ENCODE peak calls at places on chromosomes 6 and 20, in four cellular contexts. U is endodermal cell, Z is OCI-LY7, P is AG10803. O is an unnamed sample.

GRCh38 chr6:125201961-125202729 is 48.6 kb downstream of the TPD52L1 start:
- DNase-seq in U (no peak), Z (no peak), P (peak; percentile 80), O (peak; percentile 54)

GRCh38 chr6:53483423-53484353 is 61.2 kb downstream of the GCLC start:
- DNase-seq in U (no peak), Z (peak; percentile 7), P (no peak), O (no peak)

GRCh38 chr6:31407699-31408098 is 4.3 kb downstream of the MICA start:
- DNase-seq in U (no peak), Z (no peak), P (peak; percentile 67), O (no peak)

GRCh38 chr6:79455446-79455845 is 81.8 kb downstream of the LCA5 start:
- DNase-seq in U (no peak), Z (no peak), P (no peak), O (no peak)

GRCh38 chr6:23334360-23334759 is 765.0 kb downstream of the HDGFL1 start:
- DNase-seq in U (no peak), Z (no peak), P (no peak), O (no peak)

GRCh38 chr6:15616266-15616665 is 46.6 kb downstream of the DTNBP1 start:
- DNase-seq in U (no peak), Z (no peak), P (no peak), O (no peak)

GRCh38 chr6:91704531-91704930 is 1117.7 kb upstream of the MAP3K7 start:
- DNase-seq in U (no peak), Z (no peak), P (peak; percentile 3), O (no peak)

GRCh38 chr20:22430154-22430745 is 154.1 kb downstream of the FOXA2 start:
- DNase-seq in U (peak; percentile 88), Z (no peak), P (no peak), O (no peak)

DNA sequence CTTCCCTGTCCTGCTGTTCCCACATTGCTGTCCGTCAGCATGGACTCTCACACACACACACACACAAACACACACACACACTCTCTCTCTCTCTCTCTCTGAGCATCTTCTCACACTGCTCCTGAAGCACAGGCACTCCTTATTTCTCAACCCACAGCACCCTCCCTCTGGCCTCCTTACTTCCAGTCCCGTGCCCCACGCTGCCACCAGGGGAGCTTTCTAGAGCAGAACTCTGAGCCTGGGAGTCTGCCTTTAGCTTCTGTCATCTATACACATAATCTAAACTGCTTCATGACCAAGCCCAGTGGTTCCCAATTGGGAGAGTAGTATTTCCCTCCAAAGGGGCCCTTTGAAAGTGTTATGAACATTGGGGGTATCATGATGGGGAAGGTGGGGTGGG is 29.1 kb downstream of the HECA start:
- DNase-seq in U (peak; percentile 72), Z (no peak), P (no peak), O (no peak)
- TF ChIP-seq CTCF in U (peak; percentile 59), Z (no peak), P (no peak), O (peak; percentile 18)

GRCh38 chr20:3262566-3262965 is 23.6 kb upstream of the SLC4A11 start:
- DNase-seq in U (no peak), Z (no peak), P (no peak), O (no peak)

GRCh38 chr20:3255728-3256127 is 16.7 kb upstream of the SLC4A11 start:
- DNase-seq in U (no peak), Z (no peak), P (no peak), O (no peak)

DNA sequence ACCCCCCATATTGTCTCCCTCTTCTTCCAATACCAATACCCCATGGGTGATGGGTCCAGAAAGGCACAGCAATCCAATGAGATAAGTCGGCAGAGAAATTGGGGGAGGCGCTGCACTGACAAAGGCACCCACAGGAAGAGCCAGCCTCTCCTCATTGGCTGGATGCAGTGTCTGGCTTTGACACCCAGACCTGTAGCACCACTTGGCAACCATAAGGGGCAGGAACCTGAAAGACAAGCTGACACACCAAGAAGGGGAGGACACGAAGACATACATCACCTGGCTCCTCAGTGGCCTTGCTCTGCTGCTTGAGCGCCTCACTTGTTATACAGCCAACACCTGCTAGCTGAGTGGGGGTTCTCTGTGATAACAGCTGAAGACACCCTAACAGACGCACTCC is 19.4 kb upstream of the SLC4A11 start:
- DNase-seq in U (no peak), Z (no peak), P (no peak), O (no peak)
- TF ChIP-seq CTCF in U (no peak), Z (no peak), P (no peak), O (no peak)

GRCh38 chr20:44642203-44643153 is 9.0 kb downstream of the ADA start:
- DNase-seq in U (peak; percentile 90), Z (peak; percentile 65), P (peak; percentile 79), O (peak; percentile 67)
- TF ChIP-seq CTCF in U (peak; percentile 62), Z (peak; percentile 68), P (peak; percentile 4), O (no peak)

GRCh38 chr6:50128420-50129005 is 78.8 kb upstream of the DEFB112 start:
- DNase-seq in U (no peak), Z (peak; percentile 27), P (peak; percentile 30), O (no peak)
- TF ChIP-seq CTCF in U (peak; percentile 80), Z (peak; percentile 86), P (peak; percentile 56), O (peak; percentile 78)

DNA sequence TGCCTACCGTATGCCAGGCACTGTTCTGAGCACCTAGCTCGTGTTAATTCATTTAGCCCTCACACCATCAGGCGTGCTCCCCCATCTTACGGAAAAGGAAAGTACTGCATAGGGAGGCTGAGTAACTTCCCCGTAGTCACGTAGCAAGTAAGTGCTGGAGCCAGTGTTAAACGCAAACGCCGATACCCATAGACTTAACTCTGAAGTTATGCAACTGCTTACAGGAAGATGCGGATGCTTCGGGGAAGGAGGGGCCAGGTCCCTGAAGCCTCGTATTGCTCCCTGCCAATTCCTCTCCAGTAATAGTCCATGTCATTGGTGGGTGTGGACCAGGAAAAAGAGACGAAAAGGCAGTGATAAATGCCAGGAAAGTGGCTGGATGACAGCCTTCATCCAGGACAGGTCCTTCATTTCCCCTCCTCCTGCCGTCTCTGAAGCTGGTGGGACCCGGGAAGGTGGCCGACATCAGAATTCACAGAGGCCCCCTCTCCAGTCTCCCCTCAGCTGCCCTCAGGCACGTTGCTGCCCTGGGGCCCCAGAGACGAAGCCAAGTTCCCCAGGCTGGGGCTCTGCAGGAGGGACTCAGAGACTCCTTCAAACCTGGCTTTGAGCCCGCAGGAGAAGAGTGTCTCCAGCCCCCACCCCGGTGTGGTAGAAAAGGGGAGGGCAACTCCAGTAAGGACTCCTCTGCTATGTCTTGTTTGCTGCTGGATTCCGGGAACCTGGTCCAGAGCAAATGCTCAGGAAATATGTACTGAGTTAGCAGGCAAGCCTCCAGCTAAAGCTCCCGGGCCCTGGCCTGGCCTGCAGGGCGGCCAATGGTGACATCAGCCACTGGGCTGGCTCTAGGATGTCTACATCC is 37.7 kb downstream of the RAB44 start:
- DNase-seq in U (no peak), Z (no peak), P (peak; percentile 90), O (peak; percentile 80)
- TF ChIP-seq CTCF in U (no peak), Z (no peak), P (peak; percentile 42), O (peak; percentile 56)

GRCh38 chr6:2254747-2255146 is 9.3 kb upstream of the GMDS start:
- DNase-seq in U (no peak), Z (no peak), P (no peak), O (no peak)
- TF ChIP-seq CTCF in U (no peak), Z (no peak), P (no peak), O (no peak)

DNA sequence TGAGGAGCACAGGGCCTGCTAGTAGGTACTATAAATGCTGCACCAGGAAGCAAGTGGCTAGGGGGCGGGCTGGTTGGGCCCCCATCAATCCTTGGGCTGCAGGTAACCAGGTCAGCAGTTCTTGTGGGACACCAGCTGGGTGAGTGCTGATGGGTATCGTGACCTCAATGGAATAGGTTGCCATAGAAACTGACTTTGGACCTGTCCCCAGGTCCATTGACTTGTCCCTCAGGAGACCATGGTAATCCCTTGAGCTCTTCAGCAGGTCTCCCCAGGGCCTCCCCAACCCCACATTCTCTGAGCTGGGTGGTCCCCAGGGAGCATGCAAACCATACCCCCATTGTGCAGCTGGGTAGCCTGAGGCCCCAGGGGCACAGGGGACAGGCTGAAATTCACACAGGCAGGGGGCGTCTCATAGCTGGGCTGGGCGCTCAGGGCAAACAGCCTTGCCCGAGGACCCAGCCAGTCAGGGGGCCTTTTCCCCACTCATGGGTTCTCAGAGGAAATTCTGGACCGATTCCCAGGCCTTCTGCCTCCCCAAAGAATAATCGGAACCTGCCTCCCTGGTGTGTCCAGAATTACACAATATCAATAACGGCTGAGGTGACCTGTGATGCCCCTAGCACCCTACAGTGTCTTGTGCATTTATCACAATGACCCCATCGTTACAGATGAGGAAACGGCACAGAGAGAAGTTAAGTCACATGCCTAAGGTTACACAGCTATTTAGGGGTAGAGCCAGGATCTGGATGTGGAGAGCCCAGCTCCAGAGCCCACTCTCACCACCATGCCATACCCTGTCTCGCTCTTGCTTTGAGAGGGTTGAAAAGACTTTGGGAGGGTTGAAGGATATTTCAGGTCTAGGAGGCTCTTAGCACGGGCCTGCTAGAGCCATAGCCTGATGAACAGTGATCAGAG is 35.9 kb downstream of the SRC start:
- DNase-seq in U (peak; percentile 33), Z (peak; percentile 42), P (no peak), O (no peak)
- TF ChIP-seq CTCF in U (no peak), Z (peak; percentile 20), P (no peak), O (no peak)

DNA sequence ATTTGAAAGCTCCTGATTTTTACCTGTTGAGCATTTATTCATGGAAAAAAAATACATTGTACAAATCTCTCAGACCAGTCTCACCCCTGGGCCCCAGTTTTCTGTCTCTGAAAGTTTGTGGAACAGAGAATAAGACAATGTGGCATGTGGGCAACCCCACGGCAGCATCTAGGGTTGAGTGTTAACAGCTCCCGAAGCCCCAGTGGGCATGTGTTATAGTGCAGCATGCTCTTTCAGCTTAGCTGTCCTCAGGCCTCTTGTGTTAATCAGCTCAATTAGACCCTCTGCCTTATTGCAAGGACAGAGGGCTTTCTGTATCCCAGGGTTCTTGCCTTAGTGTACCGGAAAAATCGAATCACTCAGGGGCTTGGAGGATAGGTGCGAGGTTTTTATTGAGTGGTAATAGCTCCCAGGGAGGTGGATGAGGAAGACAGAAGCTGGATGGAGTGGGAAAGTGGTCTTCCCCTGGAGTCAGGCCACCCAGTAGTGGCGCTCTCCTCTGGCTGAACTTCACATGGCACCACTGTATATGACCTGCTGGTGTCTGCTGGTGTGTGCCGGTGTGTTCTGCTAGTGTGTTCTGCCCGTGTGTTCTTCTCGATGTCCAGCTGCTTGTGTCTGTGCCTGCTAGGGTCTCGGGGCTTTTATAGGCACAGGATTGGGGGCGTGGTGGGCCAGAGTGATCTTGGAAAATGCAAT is 382.8 kb downstream of the EPM2A start:
- DNase-seq in U (peak; percentile 55), Z (no peak), P (no peak), O (no peak)
- TF ChIP-seq CTCF in U (peak; percentile 51), Z (no peak), P (no peak), O (no peak)

O was measured in CD14-positive monocyte.